ENCODE peak calls at places on chromosomes 12 and 14, in five cellular contexts. U is heart left ventricle, M is suprapubic skin, Z is GM12878, B is aorta. K is an unnamed sample.

GRCh38 chr14:105283899-105284298 is 16.9 kb downstream of the BRF1 start:
- DNase-seq in U (no peak), M (no peak), Z (no peak), B (no peak), K (no peak)

GRCh38 chr12:95424271-95424994 is 49.5 kb upstream of the METAP2 start:
- DNase-seq in U (no peak), M (no peak), Z (no peak), B (no peak), K (no peak)

GRCh38 chr12:64633940-64634337 is 23.6 kb downstream of the RASSF3 start:
- DNase-seq in U (no peak), M (no peak), Z (no peak), B (peak; percentile 87), K (no peak)

GRCh38 chr14:61388173-61388975 is 67.0 kb downstream of the PRKCH start:
- DNase-seq in U (no peak), M (no peak), Z (peak; percentile 86), B (no peak), K (no peak)

GRCh38 chr12:114625294-114625851 is 58.6 kb downstream of the TBX3 start:
- DNase-seq in U (no peak), M (no peak), Z (no peak), B (no peak), K (no peak)

GRCh38 chr14:54617467-54617866 is 50.5 kb downstream of the SAMD4A start:
- DNase-seq in U (no peak), M (no peak), Z (no peak), B (no peak), K (no peak)

GRCh38 chr12:25248732-25249131 is 2.0 kb downstream of the KRAS start:
- DNase-seq in U (no peak), M (no peak), Z (no peak), B (no peak), K (no peak)

GRCh38 chr12:76943004-76943403 is 64.2 kb upstream of the CSRP2 start:
- DNase-seq in U (no peak), M (no peak), Z (no peak), B (no peak), K (no peak)

GRCh38 chr14:44785096-44785495 is 176.7 kb downstream of the KLHL28 start:
- DNase-seq in U (no peak), M (no peak), Z (no peak), B (no peak), K (no peak)

GRCh38 chr12:57536597-57536942 is 10.4 kb downstream of the DCTN2 start:
- DNase-seq in U (no peak), M (no peak), Z (no peak), B (no peak), K (no peak)

GRCh38 chr12:48356041-48356768 is 5.5 kb upstream of the ZNF641 start:
- DNase-seq in U (no peak), M (no peak), Z (no peak), B (no peak), K (no peak)

GRCh38 chr12:126558810-126559209 is 1493.6 kb downstream of the AACS start:
- DNase-seq in U (no peak), M (no peak), Z (no peak), B (no peak), K (no peak)

GRCh38 chr12:116423053-116423452 is 136.1 kb upstream of the MAP1LC3B2 start:
- DNase-seq in U (no peak), M (no peak), Z (no peak), B (no peak), K (no peak)

GRCh38 chr14:50647753-50648152 is 20.4 kb downstream of the SAV1 start:
- DNase-seq in U (no peak), M (no peak), Z (no peak), B (no peak), K (no peak)

GRCh38 chr12:112900298-112901145 is 6.2 kb upstream of the OAS1 start:
- DNase-seq in U (no peak), M (no peak), Z (no peak), B (no peak), K (no peak)

GRCh38 chr12:130013771-130014484 is 110.1 kb upstream of the TMEM132D start:
- DNase-seq in U (no peak), M (no peak), Z (no peak), B (no peak), K (no peak)

GRCh38 chr14:79356040-79356439 is 855.3 kb downstream of the DIO2 start:
- DNase-seq in U (no peak), M (no peak), Z (no peak), B (no peak), K (no peak)

GRCh38 chr12:98422809-98423208 is 92.6 kb upstream of the TMPO start:
- DNase-seq in U (no peak), M (no peak), Z (no peak), B (no peak), K (no peak)

GRCh38 chr12:19165446-19165845 is 35.9 kb downstream of the PLEKHA5 start:
- DNase-seq in U (no peak), M (no peak), Z (no peak), B (no peak), K (no peak)

GRCh38 chr14:63542231-63542999 is 762 bp downstream of the PPP2R5E start:
- DNase-seq in U (no peak), M (peak; percentile 59), Z (no peak), B (no peak), K (peak; percentile 84)

GRCh38 chr12:9260931-9261330 is 52.7 kb upstream of the PZP start:
- DNase-seq in U (no peak), M (no peak), Z (no peak), B (no peak), K (no peak)

GRCh38 chr14:32254952-32255679 is 52.0 kb upstream of the RNU6-8 start:
- DNase-seq in U (peak; percentile 61), M (no peak), Z (no peak), B (peak; percentile 82), K (peak; percentile 76)

GRCh38 chr12:57129311-57130288 is 1.3 kb downstream of the LRP1 start:
- DNase-seq in U (no peak), M (peak; percentile 83), Z (no peak), B (no peak), K (no peak)

GRCh38 chr12:53336137-53336785 is at the start of gene SP7:
- DNase-seq in U (no peak), M (no peak), Z (no peak), B (no peak), K (no peak)

GRCh38 chr14:71319646-71320045 is 412.4 kb downstream of the PCNX1 start:
- DNase-seq in U (no peak), M (no peak), Z (no peak), B (no peak), K (no peak)

GRCh38 chr12:125983784-125984510 is 918.7 kb downstream of the AACS start:
- DNase-seq in U (no peak), M (no peak), Z (no peak), B (no peak), K (no peak)

DNA sequence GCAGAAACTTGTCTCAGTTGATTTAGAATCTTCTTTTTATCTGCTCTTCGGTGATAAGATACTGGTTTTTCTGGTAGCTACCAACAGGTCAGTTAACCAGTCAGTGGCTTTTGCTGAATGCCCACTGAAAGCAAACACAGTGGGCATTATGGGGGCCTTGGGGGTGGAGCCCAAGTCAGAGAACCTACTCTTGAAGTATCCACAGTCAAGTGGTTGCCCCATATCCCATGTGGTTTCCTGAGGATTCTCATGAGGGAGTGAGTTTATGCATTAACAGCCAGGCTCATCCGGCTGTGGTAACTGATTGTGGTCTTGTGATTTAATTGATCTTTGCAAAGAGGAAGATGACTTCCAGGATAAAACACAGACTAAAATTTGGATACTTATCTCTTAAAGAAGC is 83.7 kb downstream of the ST8SIA1 start:
- DNase-seq in U (no peak), M (no peak), Z (no peak), B (no peak), K (no peak)
- H3K27ac ChIP-seq in U (no peak overlapping the region), M (no peak overlapping the region), Z (no peak overlapping the region), B (no peak overlapping the region), K (no peak overlapping the region)

DNA sequence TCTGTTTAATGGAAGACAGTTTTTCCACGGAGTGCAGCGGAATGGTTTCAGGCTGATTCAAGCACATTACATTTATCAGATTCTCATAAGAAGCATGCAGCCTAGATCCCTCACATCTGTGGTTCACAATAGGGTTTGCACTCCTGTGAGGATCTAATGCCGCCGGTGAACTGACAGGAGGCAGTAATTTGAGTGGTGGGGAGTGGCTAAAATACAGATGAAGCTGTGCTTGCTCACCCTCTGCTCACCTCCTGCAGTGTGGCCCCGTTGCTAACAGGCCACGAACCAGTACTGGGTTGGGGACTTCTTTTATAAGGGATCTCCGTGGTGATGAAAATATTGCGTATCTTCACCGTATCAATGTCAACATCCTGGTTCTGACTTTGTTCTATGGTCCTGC is 107.8 kb downstream of the OTX2 start:
- DNase-seq in U (no peak), M (no peak), Z (no peak), B (no peak), K (no peak)
- H3K4me3 ChIP-seq in U (no peak overlapping the region), M (no peak overlapping the region), Z (no peak overlapping the region), B (no peak overlapping the region), K (no peak overlapping the region)

DNA sequence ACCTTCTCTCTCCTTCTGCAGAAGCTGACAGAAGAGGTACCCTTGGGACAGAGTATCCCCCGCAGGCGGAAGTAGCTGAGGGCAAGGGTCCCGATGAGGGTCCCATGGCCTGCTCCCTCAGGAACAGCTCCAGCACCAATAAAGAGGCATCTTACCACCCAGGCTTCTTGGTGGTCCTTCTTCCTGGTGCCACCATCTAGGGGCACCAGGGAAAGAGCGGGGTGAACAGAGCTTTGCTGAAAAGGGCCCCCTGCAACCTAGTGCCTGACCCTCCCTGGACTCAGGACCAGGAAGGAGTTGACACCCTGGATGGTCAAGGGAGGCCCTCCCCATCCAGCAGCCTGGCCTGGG is 591 bp upstream of the IRF9 start:
- DNase-seq in U (no peak), M (no peak), Z (no peak), B (no peak), K (no peak)
- H3K27ac ChIP-seq in U (peak overlapping the region; percentile 91), M (peak overlapping the region; percentile 50), Z (peak overlapping the region; percentile 96), B (peak overlapping the region; percentile 10), K (peak overlapping the region; percentile 99)

GRCh38 chr12:13348464-13348863 is 151.9 kb downstream of the EMP1 start:
- DNase-seq in U (no peak), M (no peak), Z (no peak), B (no peak), K (no peak)

GRCh38 chr12:13350946-13351345 is 154.4 kb downstream of the EMP1 start:
- DNase-seq in U (no peak), M (no peak), Z (no peak), B (no peak), K (no peak)

GRCh38 chr12:13345722-13346121 is 149.2 kb downstream of the EMP1 start:
- DNase-seq in U (no peak), M (no peak), Z (no peak), B (no peak), K (no peak)

GRCh38 chr12:13350381-13350780 is 153.9 kb downstream of the EMP1 start:
- DNase-seq in U (no peak), M (no peak), Z (no peak), B (no peak), K (no peak)

DNA sequence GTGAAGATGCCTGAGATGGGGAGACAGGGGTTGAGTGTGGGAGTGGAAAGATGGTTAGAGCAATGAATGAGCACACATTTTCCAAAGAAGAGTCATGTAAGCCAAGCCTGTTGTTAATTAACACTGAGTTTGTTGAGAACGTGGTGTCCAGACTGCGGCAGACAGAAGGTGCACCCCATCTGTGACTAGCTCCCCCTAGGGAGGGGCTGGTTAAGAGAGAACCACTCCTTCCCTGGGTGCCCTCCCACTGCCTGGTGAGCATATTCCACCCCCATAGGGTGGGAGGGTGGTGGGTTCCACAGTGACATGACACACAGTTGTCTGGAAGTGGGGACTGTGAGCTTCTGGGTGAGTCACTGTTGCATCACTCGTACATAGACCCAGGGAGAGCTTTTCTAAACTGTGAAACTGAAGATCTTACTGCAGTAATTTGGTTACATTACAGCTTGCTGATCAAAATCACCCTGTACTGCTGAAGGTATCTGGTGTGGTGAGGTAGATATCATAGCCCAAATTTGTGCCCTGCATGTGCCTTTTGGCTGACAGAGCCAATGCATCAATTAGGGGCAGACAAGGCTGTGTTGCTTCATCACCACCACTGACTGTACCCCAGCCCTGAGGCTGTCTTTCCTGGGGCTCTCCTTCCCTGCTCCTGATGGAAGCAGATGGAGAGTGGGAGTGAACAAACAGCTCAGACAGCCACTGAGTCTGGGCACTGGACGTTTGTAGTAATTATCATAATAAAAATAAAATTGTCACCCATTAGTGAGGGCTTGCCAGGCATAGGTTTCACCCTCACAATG is 150.9 kb downstream of the EMP1 start:
- DNase-seq in U (no peak), M (peak; percentile 67), Z (no peak), B (no peak), K (no peak)
- H3K4me3 ChIP-seq in U (no peak overlapping the region), M (no peak overlapping the region), Z (no peak overlapping the region), B (no peak overlapping the region), K (no peak overlapping the region)

K was measured in kidney.